ENCODE peak calls at places on chromosomes 2 and 18, in eight cellular contexts. One of them, this sample, is unnamed.

GRCh38 chr2:34012728-34013302 is 413.7 kb upstream of the FAM98A start:
- DNase-seq in CD8-positive, alpha-beta T cell: no peak
- DNase-seq in choroid plexus epithelial cell: peak
- DNase-seq in IMR-90: peak
- DNase-seq in spleen: no peak
- DNase-seq in type B pancreatic cell: no peak
- DNase-seq in WTC11: peak
- DNase-seq in MCF 10A: peak
- DNase-seq in this sample: no peak

GRCh38 chr2:142876423-142876822 is 1.0 kb upstream of the KYNU start:
- DNase-seq in CD8-positive, alpha-beta T cell: no peak
- DNase-seq in choroid plexus epithelial cell: peak
- DNase-seq in IMR-90: peak
- DNase-seq in spleen: no peak
- DNase-seq in type B pancreatic cell: no peak
- DNase-seq in WTC11: no peak
- DNase-seq in MCF 10A: peak
- DNase-seq in this sample: no peak

GRCh38 chr2:118047273-118047898 is 33.5 kb upstream of the CCDC93 start:
- DNase-seq in CD8-positive, alpha-beta T cell: no peak
- DNase-seq in choroid plexus epithelial cell: peak
- DNase-seq in IMR-90: peak
- DNase-seq in spleen: no peak
- DNase-seq in type B pancreatic cell: no peak
- DNase-seq in WTC11: no peak
- DNase-seq in MCF 10A: peak
- DNase-seq in this sample: peak

GRCh38 chr2:37675006-37675405 is 3.6 kb upstream of the CDC42EP3 start:
- DNase-seq in CD8-positive, alpha-beta T cell: no peak
- DNase-seq in choroid plexus epithelial cell: no peak
- DNase-seq in IMR-90: no peak
- DNase-seq in spleen: no peak
- DNase-seq in type B pancreatic cell: no peak
- DNase-seq in WTC11: no peak
- DNase-seq in MCF 10A: no peak
- DNase-seq in this sample: no peak

GRCh38 chr2:15170068-15170775 is 390.9 kb downstream of the NBAS start:
- DNase-seq in CD8-positive, alpha-beta T cell: no peak
- DNase-seq in choroid plexus epithelial cell: no peak
- DNase-seq in IMR-90: no peak
- DNase-seq in spleen: no peak
- DNase-seq in type B pancreatic cell: no peak
- DNase-seq in WTC11: peak
- DNase-seq in MCF 10A: no peak
- DNase-seq in this sample: peak

GRCh38 chr2:218896501-218897393 is 16.1 kb downstream of the WNT10A start:
- DNase-seq in CD8-positive, alpha-beta T cell: peak
- DNase-seq in choroid plexus epithelial cell: peak
- DNase-seq in IMR-90: peak
- DNase-seq in spleen: peak
- DNase-seq in type B pancreatic cell: peak
- DNase-seq in WTC11: no peak
- DNase-seq in MCF 10A: peak
- DNase-seq in this sample: no peak

GRCh38 chr2:177044686-177045085 is 167.9 kb upstream of the HNRNPA3 start:
- DNase-seq in CD8-positive, alpha-beta T cell: no peak
- DNase-seq in choroid plexus epithelial cell: no peak
- DNase-seq in IMR-90: no peak
- DNase-seq in spleen: no peak
- DNase-seq in type B pancreatic cell: no peak
- DNase-seq in WTC11: no peak
- DNase-seq in MCF 10A: no peak
- DNase-seq in this sample: no peak

GRCh38 chr2:113342650-113343049 is 63.9 kb upstream of the PAX8 start:
- DNase-seq in CD8-positive, alpha-beta T cell: no peak
- DNase-seq in choroid plexus epithelial cell: no peak
- DNase-seq in IMR-90: no peak
- DNase-seq in spleen: no peak
- DNase-seq in type B pancreatic cell: no peak
- DNase-seq in WTC11: no peak
- DNase-seq in MCF 10A: no peak
- DNase-seq in this sample: no peak

GRCh38 chr2:241573741-241574140 is 15.2 kb downstream of the BOK start:
- DNase-seq in CD8-positive, alpha-beta T cell: no peak
- DNase-seq in choroid plexus epithelial cell: no peak
- DNase-seq in IMR-90: no peak
- DNase-seq in spleen: peak
- DNase-seq in type B pancreatic cell: no peak
- DNase-seq in WTC11: no peak
- DNase-seq in MCF 10A: no peak
- DNase-seq in this sample: no peak

GRCh38 chr2:82694431-82694830 is 1764.6 kb downstream of the SUCLG1 start:
- DNase-seq in CD8-positive, alpha-beta T cell: no peak
- DNase-seq in choroid plexus epithelial cell: no peak
- DNase-seq in IMR-90: no peak
- DNase-seq in spleen: no peak
- DNase-seq in type B pancreatic cell: no peak
- DNase-seq in WTC11: no peak
- DNase-seq in MCF 10A: no peak
- DNase-seq in this sample: no peak

GRCh38 chr2:202510911-202511310 is 123.9 kb upstream of the FAM117B start:
- DNase-seq in CD8-positive, alpha-beta T cell: no peak
- DNase-seq in choroid plexus epithelial cell: peak
- DNase-seq in IMR-90: peak
- DNase-seq in spleen: no peak
- DNase-seq in type B pancreatic cell: no peak
- DNase-seq in WTC11: no peak
- DNase-seq in MCF 10A: peak
- DNase-seq in this sample: peak

GRCh38 chr2:198188982-198189381 is 384.6 kb downstream of the PLCL1 start:
- DNase-seq in CD8-positive, alpha-beta T cell: no peak
- DNase-seq in choroid plexus epithelial cell: no peak
- DNase-seq in IMR-90: no peak
- DNase-seq in spleen: no peak
- DNase-seq in type B pancreatic cell: no peak
- DNase-seq in WTC11: no peak
- DNase-seq in MCF 10A: no peak
- DNase-seq in this sample: no peak

GRCh38 chr2:178865121-178865520 is 57.9 kb upstream of the TTN start:
- DNase-seq in CD8-positive, alpha-beta T cell: no peak
- DNase-seq in choroid plexus epithelial cell: no peak
- DNase-seq in IMR-90: no peak
- DNase-seq in spleen: no peak
- DNase-seq in type B pancreatic cell: no peak
- DNase-seq in WTC11: no peak
- DNase-seq in MCF 10A: peak
- DNase-seq in this sample: peak

GRCh38 chr2:117980783-117981676 is 32.8 kb downstream of the CCDC93 start:
- DNase-seq in CD8-positive, alpha-beta T cell: no peak
- DNase-seq in choroid plexus epithelial cell: peak
- DNase-seq in IMR-90: peak
- DNase-seq in spleen: peak
- DNase-seq in type B pancreatic cell: no peak
- DNase-seq in WTC11: no peak
- DNase-seq in MCF 10A: peak
- DNase-seq in this sample: peak

GRCh38 chr18:52888014-52888413 is 548.0 kb downstream of the DCC start:
- DNase-seq in CD8-positive, alpha-beta T cell: no peak
- DNase-seq in choroid plexus epithelial cell: no peak
- DNase-seq in IMR-90: no peak
- DNase-seq in spleen: no peak
- DNase-seq in type B pancreatic cell: no peak
- DNase-seq in WTC11: no peak
- DNase-seq in MCF 10A: no peak
- DNase-seq in this sample: no peak

GRCh38 chr2:6960659-6961058 is 43.4 kb downstream of the RNF144A start:
- DNase-seq in CD8-positive, alpha-beta T cell: no peak
- DNase-seq in choroid plexus epithelial cell: peak
- DNase-seq in IMR-90: peak
- DNase-seq in spleen: no peak
- DNase-seq in type B pancreatic cell: no peak
- DNase-seq in WTC11: no peak
- DNase-seq in MCF 10A: peak
- DNase-seq in this sample: no peak

GRCh38 chr2:223051580-223052375 is at the start of gene KCNE4:
- DNase-seq in CD8-positive, alpha-beta T cell: no peak
- DNase-seq in choroid plexus epithelial cell: peak
- DNase-seq in IMR-90: peak
- DNase-seq in spleen: no peak
- DNase-seq in type B pancreatic cell: no peak
- DNase-seq in WTC11: no peak
- DNase-seq in MCF 10A: no peak
- DNase-seq in this sample: peak

GRCh38 chr2:148259674-148260073 is 238.8 kb downstream of the MBD5 start:
- DNase-seq in CD8-positive, alpha-beta T cell: no peak
- DNase-seq in choroid plexus epithelial cell: peak
- DNase-seq in IMR-90: peak
- DNase-seq in spleen: no peak
- DNase-seq in type B pancreatic cell: no peak
- DNase-seq in WTC11: no peak
- DNase-seq in MCF 10A: peak
- DNase-seq in this sample: no peak

GRCh38 chr2:122072666-122073065 is 317.2 kb downstream of the TSN start:
- DNase-seq in CD8-positive, alpha-beta T cell: no peak
- DNase-seq in choroid plexus epithelial cell: peak
- DNase-seq in IMR-90: peak
- DNase-seq in spleen: no peak
- DNase-seq in type B pancreatic cell: no peak
- DNase-seq in WTC11: no peak
- DNase-seq in MCF 10A: no peak
- DNase-seq in this sample: no peak

GRCh38 chr2:207283356-207283755 is 117.6 kb upstream of the KLF7 start:
- DNase-seq in CD8-positive, alpha-beta T cell: no peak
- DNase-seq in choroid plexus epithelial cell: peak
- DNase-seq in IMR-90: no peak
- DNase-seq in spleen: peak
- DNase-seq in type B pancreatic cell: no peak
- DNase-seq in WTC11: no peak
- DNase-seq in MCF 10A: no peak
- DNase-seq in this sample: peak

GRCh38 chr2:63827749-63828148 is 13.9 kb upstream of the UGP2 start:
- DNase-seq in CD8-positive, alpha-beta T cell: no peak
- DNase-seq in choroid plexus epithelial cell: peak
- DNase-seq in IMR-90: peak
- DNase-seq in spleen: no peak
- DNase-seq in type B pancreatic cell: no peak
- DNase-seq in WTC11: no peak
- DNase-seq in MCF 10A: peak
- DNase-seq in this sample: peak

DNA sequence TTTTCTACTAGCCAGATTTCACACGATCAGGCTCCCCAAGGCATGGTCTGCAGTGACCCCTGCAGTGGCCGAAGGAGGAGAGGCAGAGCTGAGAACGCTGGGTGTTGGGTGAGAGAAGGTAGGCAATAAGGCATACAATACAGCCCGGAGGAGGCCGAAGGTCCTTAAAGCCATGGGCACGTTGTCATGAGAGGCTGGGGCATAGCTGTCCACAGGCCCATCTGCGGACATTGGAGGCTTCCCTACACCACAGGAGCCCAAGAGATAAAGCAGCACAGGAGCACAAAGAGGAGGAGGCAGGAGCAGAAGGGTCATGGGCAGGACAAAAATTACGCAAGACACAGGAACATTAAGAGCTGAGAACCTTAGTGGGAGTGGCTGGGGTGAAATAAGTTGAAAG is 16.7 kb upstream of the BZW1 start:
- DNase-seq in CD8-positive, alpha-beta T cell: no peak
- DNase-seq in choroid plexus epithelial cell: peak
- DNase-seq in IMR-90: no peak
- DNase-seq in spleen: no peak
- DNase-seq in type B pancreatic cell: no peak
- DNase-seq in WTC11: peak
- DNase-seq in MCF 10A: peak
- DNase-seq in this sample: peak
- TF ChIP-seq CTCF in CD8-positive, alpha-beta T cell: no peak
- TF ChIP-seq CTCF in choroid plexus epithelial cell: peak
- TF ChIP-seq CTCF in IMR-90: no peak
- TF ChIP-seq CTCF in spleen: no peak
- TF ChIP-seq CTCF in type B pancreatic cell: no peak
- TF ChIP-seq CTCF in WTC11: no peak
- TF ChIP-seq CTCF in MCF 10A: no peak
- TF ChIP-seq CTCF in this sample: no peak

GRCh38 chr2:171521361-171522056 is 765 bp upstream of the CYBRD1 start:
- DNase-seq in CD8-positive, alpha-beta T cell: no peak
- DNase-seq in choroid plexus epithelial cell: no peak
- DNase-seq in IMR-90: no peak
- DNase-seq in spleen: no peak
- DNase-seq in type B pancreatic cell: no peak
- DNase-seq in WTC11: no peak
- DNase-seq in MCF 10A: no peak
- DNase-seq in this sample: no peak

GRCh38 chr2:171522804-171523338 is 597 bp downstream of the CYBRD1 start:
- DNase-seq in CD8-positive, alpha-beta T cell: no peak
- DNase-seq in choroid plexus epithelial cell: peak
- DNase-seq in IMR-90: no peak
- DNase-seq in spleen: peak
- DNase-seq in type B pancreatic cell: peak
- DNase-seq in WTC11: peak
- DNase-seq in MCF 10A: no peak
- DNase-seq in this sample: peak

GRCh38 chr2:171523339-171523931 is 1.2 kb downstream of the CYBRD1 start:
- DNase-seq in CD8-positive, alpha-beta T cell: no peak
- DNase-seq in choroid plexus epithelial cell: peak
- DNase-seq in IMR-90: peak
- DNase-seq in spleen: peak
- DNase-seq in type B pancreatic cell: peak
- DNase-seq in WTC11: peak
- DNase-seq in MCF 10A: peak
- DNase-seq in this sample: peak

GRCh38 chr2:171523969-171524401 is 1.7 kb downstream of the CYBRD1 start:
- DNase-seq in CD8-positive, alpha-beta T cell: no peak
- DNase-seq in choroid plexus epithelial cell: peak
- DNase-seq in IMR-90: peak
- DNase-seq in spleen: no peak
- DNase-seq in type B pancreatic cell: no peak
- DNase-seq in WTC11: no peak
- DNase-seq in MCF 10A: peak
- DNase-seq in this sample: peak

GRCh38 chr2:171522057-171522803 is at the start of gene CYBRD1:
- DNase-seq in CD8-positive, alpha-beta T cell: no peak
- DNase-seq in choroid plexus epithelial cell: peak
- DNase-seq in IMR-90: peak
- DNase-seq in spleen: peak
- DNase-seq in type B pancreatic cell: peak
- DNase-seq in WTC11: peak
- DNase-seq in MCF 10A: peak
- DNase-seq in this sample: peak
- TF ChIP-seq CTCF in CD8-positive, alpha-beta T cell: no peak
- TF ChIP-seq CTCF in choroid plexus epithelial cell: peak
- TF ChIP-seq CTCF in IMR-90: peak
- TF ChIP-seq CTCF in spleen: no peak
- TF ChIP-seq CTCF in type B pancreatic cell: no peak
- TF ChIP-seq CTCF in WTC11: no peak
- TF ChIP-seq CTCF in MCF 10A: no peak
- TF ChIP-seq CTCF in this sample: peak

GRCh38 chr2:171160630-171161424 is at the start of gene TLK1:
- DNase-seq in CD8-positive, alpha-beta T cell: peak
- DNase-seq in choroid plexus epithelial cell: peak
- DNase-seq in IMR-90: peak
- DNase-seq in spleen: peak
- DNase-seq in type B pancreatic cell: peak
- DNase-seq in WTC11: peak
- DNase-seq in MCF 10A: peak
- DNase-seq in this sample: peak
- TF ChIP-seq CTCF in CD8-positive, alpha-beta T cell: no peak
- TF ChIP-seq CTCF in choroid plexus epithelial cell: no peak
- TF ChIP-seq CTCF in IMR-90: peak
- TF ChIP-seq CTCF in spleen: no peak
- TF ChIP-seq CTCF in type B pancreatic cell: peak
- TF ChIP-seq CTCF in WTC11: no peak
- TF ChIP-seq CTCF in MCF 10A: no peak
- TF ChIP-seq CTCF in this sample: no peak

GRCh38 chr2:43098539-43098938 is 127.9 kb downstream of the ZFP36L2 start:
- DNase-seq in CD8-positive, alpha-beta T cell: no peak
- DNase-seq in choroid plexus epithelial cell: no peak
- DNase-seq in IMR-90: no peak
- DNase-seq in spleen: no peak
- DNase-seq in type B pancreatic cell: no peak
- DNase-seq in WTC11: no peak
- DNase-seq in MCF 10A: no peak
- DNase-seq in this sample: no peak
- TF ChIP-seq CTCF in CD8-positive, alpha-beta T cell: no peak
- TF ChIP-seq CTCF in choroid plexus epithelial cell: no peak
- TF ChIP-seq CTCF in IMR-90: no peak
- TF ChIP-seq CTCF in spleen: no peak
- TF ChIP-seq CTCF in type B pancreatic cell: no peak
- TF ChIP-seq CTCF in WTC11: no peak
- TF ChIP-seq CTCF in MCF 10A: no peak
- TF ChIP-seq CTCF in this sample: no peak